ENCODE peak calls at places on chromosomes 16 and 17, in ten cellular contexts. N is pancreas; W is CD8-positive, alpha-beta memory T cell; Q is right cardiac atrium; V is hepatocyte; A is small intestine; P is Peyer's patch; I is tibial artery; Y is breast epithelium; E is body of pancreas. R is an unnamed sample.

GRCh38 chr17:51475650-51476221 is 215.4 kb downstream of the UTP18 start:
- DNase-seq in E (no peak), I (no peak), V (no peak), Q (no peak), A (no peak), W (no peak), N (no peak), P (no peak), Y (no peak), R (no peak)

GRCh38 chr16:12868169-12868568 is 33.2 kb upstream of the SHISA9 start:
- DNase-seq in A (no peak), N (no peak), Q (no peak), W (no peak), P (no peak), V (no peak), E (no peak), I (no peak), Y (no peak), R (no peak)

GRCh38 chr16:71426069-71426879 is 15.6 kb downstream of the TLE7 start:
- DNase-seq in Q (no peak), A (no peak), N (peak; percentile 4), W (peak; percentile 75), P (no peak), I (no peak), V (peak; percentile 81), E (peak; percentile 75), Y (no peak), R (no peak)

GRCh38 chr17:65066858-65067257 is 10.3 kb upstream of the GNA13 start:
- DNase-seq in N (no peak), A (no peak), I (no peak), V (no peak), E (no peak), W (no peak), Y (no peak), P (no peak), Q (no peak), R (no peak)

GRCh38 chr17:81260171-81260570 is 21.1 kb downstream of the NDUFAF8 start:
- DNase-seq in E (no peak), I (no peak), A (no peak), N (no peak), V (no peak), P (no peak), Y (no peak), Q (no peak), W (no peak), R (no peak)

GRCh38 chr17:6471531-6472465 is 27.5 kb downstream of the PIMREG start:
- DNase-seq in A (no peak), Y (no peak), I (no peak), W (no peak), V (no peak), E (no peak), P (no peak), Q (peak; percentile 37), N (no peak), R (peak; percentile 87)

GRCh38 chr17:15083225-15083624 is 181.9 kb downstream of the PMP22 start:
- DNase-seq in A (no peak), P (no peak), Q (no peak), N (no peak), I (no peak), E (no peak), W (no peak), V (no peak), Y (no peak), R (no peak)

GRCh38 chr16:77850637-77851330 is 62.4 kb downstream of the VAT1L start:
- DNase-seq in Q (no peak), N (no peak), V (no peak), Y (no peak), A (no peak), E (no peak), W (no peak), P (no peak), I (no peak), R (no peak)

GRCh38 chr16:4700997-4701743 is 7.8 kb downstream of the NUDT16L1 start:
- DNase-seq in Q (no peak), N (no peak), V (no peak), P (no peak), Y (no peak), I (no peak), A (no peak), W (no peak), E (no peak), R (no peak)

GRCh38 chr16:79628501-79628975 is 28.0 kb upstream of the MAF start:
- DNase-seq in I (no peak), Q (no peak), A (no peak), N (no peak), E (no peak), P (no peak), W (peak; percentile 3), Y (no peak), V (no peak), R (peak; percentile 11)

GRCh38 chr17:45310380-45311324 is 6.2 kb downstream of the MAP3K14 start:
- DNase-seq in I (no peak), E (peak; percentile 91), W (no peak), P (peak; percentile 85), Y (no peak), N (peak; percentile 90), A (peak; percentile 97), Q (peak; percentile 87), V (no peak), R (peak; percentile 74)

GRCh38 chr17:21029032-21029431 is 13.8 kb downstream of the USP22 start:
- DNase-seq in E (peak; percentile 73), Y (no peak), Q (no peak), P (no peak), N (no peak), V (peak; percentile 43), I (peak; percentile 75), W (no peak), A (no peak), R (no peak)

GRCh38 chr16:15782573-15783365 is 74.1 kb downstream of the MYH11 start:
- DNase-seq in E (no peak), P (no peak), A (no peak), V (no peak), Q (no peak), I (no peak), N (no peak), Y (no peak), W (no peak), R (peak; percentile 29)

GRCh38 chr16:58589311-58589890 is 40.2 kb downstream of the CNOT1 start:
- DNase-seq in E (no peak), N (no peak), V (no peak), Q (no peak), A (no peak), W (no peak), P (no peak), I (no peak), Y (no peak), R (no peak)

GRCh38 chr16:30691907-30692306 is 7.1 kb upstream of the SRCAP start:
- DNase-seq in W (no peak), Q (no peak), P (no peak), N (no peak), V (no peak), A (no peak), E (no peak), I (no peak), Y (no peak), R (no peak)

GRCh38 chr17:2484876-2485275 is 26.8 kb downstream of the METTL16 start:
- DNase-seq in I (no peak), V (no peak), Q (no peak), W (no peak), E (no peak), N (no peak), Y (no peak), A (no peak), P (no peak), R (no peak)

GRCh38 chr17:83062818-83063671 is 16.4 kb upstream of the METRNL start:
- DNase-seq in P (peak; percentile 41), I (no peak), A (no peak), E (no peak), Q (peak; percentile 50), Y (peak; percentile 50), V (no peak), N (no peak), W (no peak), R (peak; percentile 1)

GRCh38 chr17:38353084-38353604 is 1.5 kb downstream of the SOCS7 start:
- DNase-seq in E (no peak), V (no peak), N (no peak), Y (no peak), P (no peak), A (peak; percentile 33), I (no peak), Q (no peak), W (no peak), R (no peak)

GRCh38 chr16:64543401-64543800 is 578.5 kb downstream of the CDH11 start:
- DNase-seq in P (no peak), N (no peak), Q (no peak), I (no peak), Y (no peak), A (no peak), E (no peak), W (no peak), V (no peak), R (no peak)

GRCh38 chr17:61774724-61775123 is 88.6 kb downstream of the BRIP1 start:
- DNase-seq in W (no peak), N (no peak), E (no peak), P (no peak), Y (no peak), Q (no peak), A (no peak), I (no peak), V (no peak), R (no peak)
- H3K4me1 ChIP-seq in W (no peaks in the 10 kb centered on the region), N (no peaks in the 10 kb centered on the region), E (no peaks in the 10 kb centered on the region), P (no peaks in the 10 kb centered on the region), Y (no peaks in the 10 kb centered on the region), Q (no peaks in the 10 kb centered on the region), A (no peaks in the 10 kb centered on the region), I (no peaks in the 10 kb centered on the region), V (no peaks in the 10 kb centered on the region), R (peaks cover 6% of the 10 kb centered on the region)

DNA sequence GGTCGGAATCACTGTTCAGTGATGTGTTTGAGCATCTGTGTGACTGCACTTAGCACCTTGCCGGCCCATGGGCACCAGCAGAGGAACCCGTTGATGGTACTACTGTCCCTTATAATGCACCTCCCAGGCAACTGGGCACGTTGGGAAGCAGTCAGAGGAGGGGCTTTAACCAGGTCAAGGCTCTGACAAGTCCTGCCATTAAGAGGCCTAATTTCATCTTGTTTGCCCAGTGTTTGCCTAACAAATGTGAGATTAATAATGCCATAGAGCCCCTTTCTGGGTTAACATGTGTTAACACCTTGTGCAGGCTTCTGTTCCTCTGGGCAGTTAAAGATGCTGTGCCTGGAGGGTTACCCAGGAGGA is 101.7 kb upstream of the PLCG2 start:
- DNase-seq in W (no peak), A (no peak), V (no peak), N (no peak), E (no peak), Y (no peak), I (no peak), P (no peak), Q (no peak), R (no peak)
- H3K27ac ChIP-seq in W (no peak overlapping the region), A (peak overlapping the region; percentile 24), V (no peak overlapping the region), N (no peak overlapping the region), E (no peak overlapping the region), Y (no peak overlapping the region), I (no peak overlapping the region), P (no peak overlapping the region), Q (no peak overlapping the region), R (peak overlapping the region; percentile 57)

GRCh38 chr16:19118938-19119431 is 5.2 kb downstream of the ITPRIPL2 start:
- DNase-seq in Q (no peak), E (peak; percentile 26), N (no peak), Y (no peak), A (no peak), I (peak; percentile 73), V (peak; percentile 63), P (no peak), W (no peak), R (no peak)
- H3K4me1 ChIP-seq in Q (peaks cover 9% of the 10 kb centered on the region), E (peaks cover 62% of the 10 kb centered on the region), N (peaks cover 30% of the 10 kb centered on the region), Y (peaks cover 39% of the 10 kb centered on the region), A (no peaks in the 10 kb centered on the region), I (peaks cover 60% of the 10 kb centered on the region), V (peaks cover 33% of the 10 kb centered on the region), P (peaks cover 6% of the 10 kb centered on the region), W (no peaks in the 10 kb centered on the region), R (peaks cover 30% of the 10 kb centered on the region)

GRCh38 chr16:88570691-88571092 is 489 bp downstream of the ZC3H18 start:
- DNase-seq in E (no peak), N (no peak), I (no peak), W (no peak), V (peak; percentile 55), Q (no peak), A (peak; percentile 74), P (peak; percentile 73), Y (no peak), R (no peak)
- H3K27ac ChIP-seq in E (peak overlapping the region; percentile 87), N (no peak overlapping the region), I (peak overlapping the region; percentile 69), W (peak overlapping the region; percentile 71), V (peak overlapping the region; percentile 85), Q (no peak overlapping the region), A (peak overlapping the region; percentile 86), P (peak overlapping the region; percentile 83), Y (peak overlapping the region; percentile 78), R (no peak overlapping the region)

R was measured in SJCRH30.